ENCODE peak calls at places on chromosomes 5 and 9, in four cellular contexts. H, M, Q and S are unnamed samples.
A peak's percentile ranks its signal among the peaks of the same experiment; 100 is the strongest.

GRCh38 chr5:142874537-142874936 is 104.4 kb downstream of the ARHGAP26 start:
- DNase-seq in H (no peak), M (no peak), Q (no peak), S (no peak)

GRCh38 chr9:13111778-13112177 is 167.7 kb downstream of the MPDZ start:
- DNase-seq in H (no peak), M (no peak), Q (no peak), S (no peak)

GRCh38 chr5:138033916-138034315 is 1.0 kb upstream of the FAM13B start:
- DNase-seq in H (no peak), M (no peak), Q (no peak), S (no peak)

GRCh38 chr9:14221558-14221957 is 92.4 kb downstream of the NFIB start:
- DNase-seq in H (no peak), M (no peak), Q (no peak), S (no peak)

GRCh38 chr5:135398160-135398854 is 724 bp downstream of the MACROH2A1 start:
- DNase-seq in H (peak; percentile 44), M (peak; percentile 27), Q (no peak), S (peak; percentile 62)

GRCh38 chr9:84671651-84672467 is 2.3 kb downstream of the NTRK2 start:
- DNase-seq in H (no peak), M (no peak), Q (no peak), S (no peak)

GRCh38 chr5:54212331-54212730 is 98.0 kb downstream of the ARL15 start:
- DNase-seq in H (no peak), M (no peak), Q (no peak), S (no peak)

GRCh38 chr5:125176005-125176390 is 429.6 kb upstream of the ZNF608 start:
- DNase-seq in H (no peak), M (no peak), Q (no peak), S (no peak)

GRCh38 chr9:22117511-22118388 is 108.6 kb upstream of the CDKN2B start:
- DNase-seq in H (no peak), M (no peak), Q (no peak), S (no peak)

GRCh38 chr5:175853573-175854230 is 17.7 kb upstream of the CPLX2 start:
- DNase-seq in H (no peak), M (no peak), Q (no peak), S (no peak)

GRCh38 chr5:131323378-131323777 is 59.5 kb downstream of the CDC42SE2 start:
- DNase-seq in H (no peak), M (no peak), Q (no peak), S (no peak)